ENCODE peak calls at places on chromosomes 1 and 21, in four cellular contexts. G is HepG2, F is K562, R is H1. O is an unnamed sample.
A peak's percentile ranks its signal among the peaks of the same experiment; 100 is the strongest.

GRCh38 chr1:238649200-238649599 is 737.2 kb upstream of the CHRM3 start:
- DNase-seq in F (no peak), G (no peak), R (no peak), O (no peak)

GRCh38 chr1:21344750-21345443 is 54.6 kb upstream of the ECE1 start:
- DNase-seq in G (no peak), R (peak; percentile 65), F (no peak), O (no peak)

GRCh38 chr1:206955476-206956312 is 9.4 kb upstream of the PIGR start:
- DNase-seq in R (no peak), F (peak; percentile 66), G (peak; percentile 16), O (no peak)

GRCh38 chr1:228793032-228793431 is 57.8 kb downstream of the RHOU start:
- DNase-seq in F (no peak), G (no peak), R (no peak), O (no peak)

GRCh38 chr1:81702903-81703302 is 97.8 kb upstream of the ADGRL2 start:
- DNase-seq in G (no peak), F (no peak), R (no peak), O (no peak)

GRCh38 chr1:39816431-39817090 is 27.9 kb upstream of the BMP8B start:
- DNase-seq in F (peak; percentile 86), G (peak; percentile 49), R (peak; percentile 92), O (peak; percentile 55)

GRCh38 chr1:30194741-30195423 is 528.5 kb downstream of the MATN1 start:
- DNase-seq in F (no peak), G (peak; percentile 3), R (no peak), O (no peak)

GRCh38 chr21:42332557-42332956 is 17.3 kb upstream of the TFF3 start:
- DNase-seq in G (no peak), R (no peak), F (no peak), O (no peak)

GRCh38 chr1:64292399-64292798 is 89.0 kb downstream of the UBE2U start:
- DNase-seq in R (no peak), F (no peak), G (no peak), O (no peak)

GRCh38 chr1:1219341-1219740 is 5.4 kb upstream of the TNFRSF4 start:
- DNase-seq in R (no peak), G (no peak), F (no peak), O (no peak)

GRCh38 chr21:45073301-45074047 is 906 bp upstream of the ADARB1 start:
- DNase-seq in F (peak; percentile 78), R (no peak), G (peak; percentile 31), O (no peak)

GRCh38 chr1:2930016-2930815 is 91.1 kb upstream of the ACTRT2 start:
- DNase-seq in F (no peak), R (no peak), G (no peak), O (no peak)

GRCh38 chr1:158049867-158050266 is 56.4 kb downstream of the KIRREL1 start:
- DNase-seq in F (no peak), R (no peak), G (no peak), O (no peak)

GRCh38 chr1:110617116-110617515 is 11.0 kb upstream of the KCNA2 start:
- DNase-seq in F (no peak), R (no peak), G (no peak), O (no peak)

GRCh38 chr1:33143181-33143580 is 38.7 kb downstream of the TRIM62 start:
- DNase-seq in R (no peak), G (no peak), F (no peak), O (no peak)

GRCh38 chr1:162404550-162405160 is 7.3 kb downstream of the SH2D1B start:
- DNase-seq in G (no peak), R (no peak), F (no peak), O (no peak)

GRCh38 chr1:229781453-229781852 is 155.4 kb downstream of the URB2 start:
- DNase-seq in R (no peak), F (no peak), G (peak; percentile 2), O (no peak)

GRCh38 chr21:36708512-36709029 is 9.7 kb downstream of the SIM2 start:
- DNase-seq in R (no peak), G (no peak), F (no peak), O (no peak)

GRCh38 chr1:183223467-183223866 is 37.4 kb downstream of the LAMC2 start:
- DNase-seq in G (no peak), R (no peak), F (no peak), O (no peak)

GRCh38 chr1:200379431-200379755 is 30.4 kb downstream of the ZNF281 start:
- DNase-seq in G (peak; percentile 36), R (no peak), F (no peak), O (no peak)

GRCh38 chr21:29892379-29892778 is 47.4 kb downstream of the GRIK1 start:
- DNase-seq in F (no peak), R (no peak), G (no peak), O (no peak)

GRCh38 chr1:83102630-83103071 is 896.3 kb downstream of the TTLL7 start:
- DNase-seq in F (no peak), R (no peak), G (no peak), O (no peak)

GRCh38 chr1:182200025-182200814 is 138.7 kb upstream of the ZNF648 start:
- DNase-seq in F (peak; percentile 46), G (no peak), R (no peak), O (no peak)

GRCh38 chr21:45906859-45907258 is 74.7 kb upstream of the COL6A1 start:
- DNase-seq in G (no peak), R (no peak), F (no peak), O (no peak)

GRCh38 chr1:202805886-202806511 is 2.2 kb downstream of the KDM5B start:
- DNase-seq in G (no peak), F (no peak), R (no peak), O (no peak)

GRCh38 chr1:201279313-201279712 is 4.0 kb upstream of the PKP1 start:
- DNase-seq in G (no peak), R (no peak), F (no peak), O (no peak)

GRCh38 chr1:215819114-215819513 is 252.0 kb downstream of the KCTD3 start:
- DNase-seq in F (no peak), G (no peak), R (no peak), O (no peak)

GRCh38 chr21:14533555-14534400 is 12.3 kb downstream of the SAMSN1 start:
- DNase-seq in F (no peak), G (no peak), R (no peak), O (peak; percentile 56)

GRCh38 chr1:243508303-243508713 is 252.5 kb downstream of the SDCCAG8 start:
- DNase-seq in F (no peak), G (no peak), R (no peak), O (no peak)

GRCh38 chr21:14603202-14603601 is 57.1 kb upstream of the SAMSN1 start:
- DNase-seq in R (no peak), F (no peak), G (no peak), O (no peak)

GRCh38 chr1:238674331-238674730 is 712.0 kb upstream of the CHRM3 start:
- DNase-seq in G (no peak), R (no peak), F (no peak), O (no peak)

GRCh38 chr1:40064797-40065492 is 24.4 kb downstream of the CAP1 start:
- DNase-seq in G (no peak), R (no peak), F (no peak), O (peak; percentile 55)

GRCh38 chr21:36765229-36765628 is 66.3 kb downstream of the SIM2 start:
- DNase-seq in F (no peak), R (no peak), G (no peak), O (no peak)

GRCh38 chr1:111448482-111448917 is 556 bp downstream of the WDR77 start:
- DNase-seq in F (peak; percentile 52), G (no peak), R (no peak), O (no peak)

GRCh38 chr1:211920602-211921226 is 90.2 kb upstream of the LPGAT1 start:
- DNase-seq in G (peak; percentile 77), R (no peak), F (no peak), O (no peak)

GRCh38 chr1:91555821-91556531 is 55.3 kb downstream of the CDC7 start:
- DNase-seq in G (no peak), R (no peak), F (peak; percentile 44), O (no peak)

GRCh38 chr1:25793585-25794170 is 6.3 kb upstream of the SELENON start:
- DNase-seq in F (no peak), G (no peak), R (no peak), O (no peak)

GRCh38 chr1:46525253-46525983 is 26.0 kb downstream of the KNCN start:
- DNase-seq in G (no peak), R (no peak), F (no peak), O (no peak)

GRCh38 chr1:46527474-46528296 is 23.8 kb downstream of the KNCN start:
- DNase-seq in F (peak; percentile 87), G (peak; percentile 45), R (peak; percentile 96), O (no peak)

GRCh38 chr1:46526689-46527291 is 24.7 kb downstream of the KNCN start:
- DNase-seq in R (peak; percentile 82), F (peak; percentile 66), G (peak; percentile 77), O (no peak)

GRCh38 chr1:46524843-46525242 is 26.6 kb downstream of the KNCN start:
- DNase-seq in F (no peak), R (peak; percentile 47), G (no peak), O (no peak)

DNA sequence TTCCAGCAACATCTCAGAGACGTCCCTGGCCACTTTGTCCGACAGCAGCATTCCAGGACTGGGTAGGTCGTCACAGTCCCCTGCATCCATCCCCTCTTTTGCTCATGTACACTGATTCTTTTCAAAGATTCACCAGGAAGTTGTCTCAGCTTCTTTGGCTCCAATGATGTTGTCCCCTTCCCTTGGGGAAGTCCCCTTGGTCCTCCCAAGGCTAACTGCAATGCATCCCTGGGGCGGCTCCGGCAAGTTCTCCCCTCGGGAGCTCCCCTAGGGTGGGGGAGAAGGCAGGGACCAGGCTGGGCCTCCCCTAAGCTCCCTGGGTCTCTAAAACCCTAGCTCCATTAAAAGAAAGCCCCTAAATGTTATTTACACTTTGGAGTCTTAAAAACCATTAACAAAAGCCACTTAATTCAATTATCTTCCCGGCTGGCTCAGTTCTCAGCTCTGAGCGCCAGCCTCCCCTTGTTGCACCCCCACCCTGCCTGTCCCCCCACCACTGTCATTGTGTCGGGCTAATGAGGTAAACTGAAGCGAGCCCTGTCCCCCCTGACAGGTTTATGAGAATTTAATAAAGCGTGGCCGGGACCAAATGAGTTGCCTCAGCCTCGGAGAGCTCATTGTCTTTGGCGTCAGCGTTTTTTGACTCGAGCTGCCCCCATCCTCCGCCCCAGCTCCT is 25.3 kb downstream of the KNCN start:
- DNase-seq in F (no peak), R (no peak), G (no peak), O (no peak)
- TF ChIP-seq EZH2 in F (no peak), R (no peak), G (no peak), O (no peak)

GRCh38 chr1:16132325-16132785 is 23.5 kb downstream of the EPHA2 start:
- DNase-seq in R (no peak), G (no peak), F (no peak), O (no peak)
- TF ChIP-seq HDAC6 in R (no peak), G (no peak), F (no peak), O (no peak)

GRCh38 chr1:177183801-177184200 is 13.0 kb downstream of the BRINP2 start:
- DNase-seq in G (no peak), R (no peak), F (no peak), O (no peak)
- TF ChIP-seq SP1 in G (no peak), R (no peak), F (no peak), O (no peak)

GRCh38 chr1:165353731-165354671 is 2.5 kb downstream of the LMX1A start:
- DNase-seq in R (peak; percentile 69), G (no peak), F (no peak), O (no peak)

GRCh38 chr1:165354739-165355138 is 1.8 kb downstream of the LMX1A start:
- DNase-seq in F (no peak), G (no peak), R (no peak), O (no peak)

GRCh38 chr1:165355977-165356811 is at the start of gene LMX1A:
- DNase-seq in R (peak; percentile 71), G (no peak), F (no peak), O (no peak)

GRCh38 chr1:165355221-165355976 is 1.1 kb downstream of the LMX1A start:
- DNase-seq in F (no peak), G (no peak), R (peak; percentile 69), O (no peak)

GRCh38 chr1:165356876-165357275 is 361 bp upstream of the LMX1A start:
- DNase-seq in F (no peak), R (no peak), G (no peak), O (no peak)
- TF ChIP-seq EZH2 in F (no peak), R (peak; percentile 76), G (no peak), O (no peak)

O was measured in GM12878.